ENCODE peak calls at places on chromosomes 7 and 10, in eight cellular contexts. One of them, this sample, is unnamed.

GRCh38 chr7:157000047-157000726 is 10.3 kb downstream of the MNX1 start:
- DNase-seq in ELR: no peak
- DNase-seq in CD8-positive, alpha-beta memory T cell: no peak
- DNase-seq in RWPE1: no peak
- DNase-seq in fibroblast of the conjunctiva: no peak
- DNase-seq in SW480: no peak
- DNase-seq in NCI-H345: no peak
- DNase-seq in astrocyte of the spinal cord: no peak
- DNase-seq in this sample: no peak

GRCh38 chr7:102104245-102104644 is 182.4 kb upstream of the SH2B2 start:
- DNase-seq in SW480: no peak
- DNase-seq in ELR: no peak
- DNase-seq in fibroblast of the conjunctiva: no peak
- DNase-seq in RWPE1: no peak
- DNase-seq in astrocyte of the spinal cord: no peak
- DNase-seq in CD8-positive, alpha-beta memory T cell: no peak
- DNase-seq in NCI-H345: no peak
- DNase-seq in this sample: no peak

GRCh38 chr10:31697271-31698168 is 231.1 kb downstream of the ARHGAP12 start:
- DNase-seq in ELR: peak
- DNase-seq in CD8-positive, alpha-beta memory T cell: no peak
- DNase-seq in RWPE1: no peak
- DNase-seq in NCI-H345: peak
- DNase-seq in fibroblast of the conjunctiva: peak
- DNase-seq in astrocyte of the spinal cord: peak
- DNase-seq in SW480: no peak
- DNase-seq in this sample: no peak

GRCh38 chr10:114346176-114347031 is 57.9 kb downstream of the AFAP1L2 start:
- DNase-seq in NCI-H345: peak
- DNase-seq in SW480: peak
- DNase-seq in RWPE1: no peak
- DNase-seq in astrocyte of the spinal cord: peak
- DNase-seq in fibroblast of the conjunctiva: no peak
- DNase-seq in CD8-positive, alpha-beta memory T cell: no peak
- DNase-seq in ELR: no peak
- DNase-seq in this sample: no peak

GRCh38 chr10:34434119-34434594 is 380.9 kb downstream of the PARD3 start:
- DNase-seq in astrocyte of the spinal cord: peak
- DNase-seq in NCI-H345: no peak
- DNase-seq in CD8-positive, alpha-beta memory T cell: no peak
- DNase-seq in SW480: no peak
- DNase-seq in RWPE1: no peak
- DNase-seq in ELR: peak
- DNase-seq in fibroblast of the conjunctiva: peak
- DNase-seq in this sample: no peak

GRCh38 chr10:68315582-68315981 is 16.3 kb upstream of the HNRNPH3 start:
- DNase-seq in RWPE1: no peak
- DNase-seq in fibroblast of the conjunctiva: no peak
- DNase-seq in CD8-positive, alpha-beta memory T cell: no peak
- DNase-seq in astrocyte of the spinal cord: no peak
- DNase-seq in ELR: no peak
- DNase-seq in SW480: no peak
- DNase-seq in NCI-H345: no peak
- DNase-seq in this sample: no peak

GRCh38 chr7:25262586-25262985 is 34.3 kb upstream of the NPVF start:
- DNase-seq in ELR: peak
- DNase-seq in astrocyte of the spinal cord: peak
- DNase-seq in SW480: peak
- DNase-seq in NCI-H345: no peak
- DNase-seq in RWPE1: peak
- DNase-seq in fibroblast of the conjunctiva: no peak
- DNase-seq in CD8-positive, alpha-beta memory T cell: no peak
- DNase-seq in this sample: no peak

GRCh38 chr7:20075992-20076813 is 141.0 kb downstream of the MACC1 start:
- DNase-seq in CD8-positive, alpha-beta memory T cell: no peak
- DNase-seq in SW480: no peak
- DNase-seq in RWPE1: no peak
- DNase-seq in ELR: no peak
- DNase-seq in astrocyte of the spinal cord: no peak
- DNase-seq in fibroblast of the conjunctiva: no peak
- DNase-seq in NCI-H345: no peak
- DNase-seq in this sample: no peak

GRCh38 chr7:25970381-25970780 is 181.6 kb upstream of the NFE2L3 start:
- DNase-seq in ELR: no peak
- DNase-seq in fibroblast of the conjunctiva: no peak
- DNase-seq in RWPE1: no peak
- DNase-seq in NCI-H345: no peak
- DNase-seq in SW480: no peak
- DNase-seq in CD8-positive, alpha-beta memory T cell: no peak
- DNase-seq in astrocyte of the spinal cord: no peak
- DNase-seq in this sample: no peak

GRCh38 chr7:92639213-92639896 is 49.2 kb upstream of the FAM133B start:
- DNase-seq in fibroblast of the conjunctiva: no peak
- DNase-seq in CD8-positive, alpha-beta memory T cell: no peak
- DNase-seq in astrocyte of the spinal cord: peak
- DNase-seq in SW480: peak
- DNase-seq in RWPE1: no peak
- DNase-seq in NCI-H345: no peak
- DNase-seq in ELR: no peak
- DNase-seq in this sample: no peak

GRCh38 chr7:107874605-107875446 is 16.2 kb upstream of the DLD start:
- DNase-seq in ELR: peak
- DNase-seq in fibroblast of the conjunctiva: peak
- DNase-seq in NCI-H345: peak
- DNase-seq in CD8-positive, alpha-beta memory T cell: no peak
- DNase-seq in astrocyte of the spinal cord: peak
- DNase-seq in SW480: peak
- DNase-seq in RWPE1: peak
- DNase-seq in this sample: peak

GRCh38 chr7:113918946-113919345 is at the start of gene PPP1R3A:
- DNase-seq in SW480: no peak
- DNase-seq in astrocyte of the spinal cord: no peak
- DNase-seq in ELR: peak
- DNase-seq in NCI-H345: no peak
- DNase-seq in fibroblast of the conjunctiva: no peak
- DNase-seq in CD8-positive, alpha-beta memory T cell: no peak
- DNase-seq in RWPE1: no peak
- DNase-seq in this sample: no peak

GRCh38 chr10:122162566-122163181 is 108.4 kb upstream of the BTBD16 start:
- DNase-seq in CD8-positive, alpha-beta memory T cell: no peak
- DNase-seq in RWPE1: no peak
- DNase-seq in fibroblast of the conjunctiva: no peak
- DNase-seq in astrocyte of the spinal cord: no peak
- DNase-seq in ELR: no peak
- DNase-seq in SW480: no peak
- DNase-seq in NCI-H345: peak
- DNase-seq in this sample: no peak

GRCh38 chr10:11856089-11856488 is 32.9 kb downstream of the PROSER2 start:
- DNase-seq in ELR: no peak
- DNase-seq in astrocyte of the spinal cord: no peak
- DNase-seq in fibroblast of the conjunctiva: no peak
- DNase-seq in CD8-positive, alpha-beta memory T cell: no peak
- DNase-seq in SW480: no peak
- DNase-seq in NCI-H345: no peak
- DNase-seq in RWPE1: no peak
- DNase-seq in this sample: no peak

GRCh38 chr7:113331155-113331898 is 213.0 kb upstream of the SMIM30 start:
- DNase-seq in CD8-positive, alpha-beta memory T cell: no peak
- DNase-seq in astrocyte of the spinal cord: no peak
- DNase-seq in fibroblast of the conjunctiva: no peak
- DNase-seq in RWPE1: no peak
- DNase-seq in SW480: no peak
- DNase-seq in NCI-H345: no peak
- DNase-seq in ELR: no peak
- DNase-seq in this sample: no peak

GRCh38 chr7:112452102-112452888 is 2.0 kb downstream of the IFRD1 start:
- DNase-seq in CD8-positive, alpha-beta memory T cell: no peak
- DNase-seq in SW480: peak
- DNase-seq in RWPE1: peak
- DNase-seq in fibroblast of the conjunctiva: no peak
- DNase-seq in ELR: peak
- DNase-seq in NCI-H345: no peak
- DNase-seq in astrocyte of the spinal cord: peak
- DNase-seq in this sample: no peak

GRCh38 chr7:155738652-155739537 is 73.4 kb downstream of the SHH start:
- DNase-seq in RWPE1: peak
- DNase-seq in NCI-H345: peak
- DNase-seq in SW480: peak
- DNase-seq in ELR: peak
- DNase-seq in astrocyte of the spinal cord: peak
- DNase-seq in fibroblast of the conjunctiva: peak
- DNase-seq in CD8-positive, alpha-beta memory T cell: peak
- DNase-seq in this sample: peak

GRCh38 chr10:67923551-67923950 is 39.1 kb downstream of the SIRT1 start:
- DNase-seq in ELR: peak
- DNase-seq in astrocyte of the spinal cord: no peak
- DNase-seq in SW480: no peak
- DNase-seq in RWPE1: no peak
- DNase-seq in fibroblast of the conjunctiva: no peak
- DNase-seq in CD8-positive, alpha-beta memory T cell: no peak
- DNase-seq in NCI-H345: no peak
- DNase-seq in this sample: no peak

GRCh38 chr10:94133239-94133638 is 139.5 kb downstream of the PLCE1 start:
- DNase-seq in astrocyte of the spinal cord: no peak
- DNase-seq in CD8-positive, alpha-beta memory T cell: no peak
- DNase-seq in RWPE1: no peak
- DNase-seq in fibroblast of the conjunctiva: no peak
- DNase-seq in ELR: no peak
- DNase-seq in NCI-H345: no peak
- DNase-seq in SW480: no peak
- DNase-seq in this sample: no peak

GRCh38 chr7:26898917-26899316 is 34.5 kb upstream of the SKAP2 start:
- DNase-seq in ELR: no peak
- DNase-seq in SW480: no peak
- DNase-seq in RWPE1: no peak
- DNase-seq in CD8-positive, alpha-beta memory T cell: no peak
- DNase-seq in astrocyte of the spinal cord: no peak
- DNase-seq in NCI-H345: no peak
- DNase-seq in fibroblast of the conjunctiva: no peak
- DNase-seq in this sample: no peak

GRCh38 chr7:22234247-22234646 is 122.7 kb downstream of the RAPGEF5 start:
- DNase-seq in NCI-H345: no peak
- DNase-seq in SW480: no peak
- DNase-seq in CD8-positive, alpha-beta memory T cell: no peak
- DNase-seq in astrocyte of the spinal cord: no peak
- DNase-seq in fibroblast of the conjunctiva: no peak
- DNase-seq in ELR: no peak
- DNase-seq in RWPE1: no peak
- DNase-seq in this sample: no peak

GRCh38 chr7:98240961-98241673 is 10.9 kb downstream of the TECPR1 start:
- DNase-seq in NCI-H345: no peak
- DNase-seq in ELR: peak
- DNase-seq in SW480: peak
- DNase-seq in CD8-positive, alpha-beta memory T cell: no peak
- DNase-seq in astrocyte of the spinal cord: peak
- DNase-seq in fibroblast of the conjunctiva: peak
- DNase-seq in RWPE1: peak
- DNase-seq in this sample: no peak

GRCh38 chr10:29377333-29377961 is 88.6 kb downstream of the LYZL1 start:
- DNase-seq in fibroblast of the conjunctiva: peak
- DNase-seq in CD8-positive, alpha-beta memory T cell: no peak
- DNase-seq in SW480: peak
- DNase-seq in astrocyte of the spinal cord: peak
- DNase-seq in RWPE1: peak
- DNase-seq in NCI-H345: no peak
- DNase-seq in ELR: peak
- DNase-seq in this sample: no peak

GRCh38 chr7:78777844-78778243 is 675.6 kb downstream of the MAGI2 start:
- DNase-seq in SW480: no peak
- DNase-seq in RWPE1: peak
- DNase-seq in CD8-positive, alpha-beta memory T cell: no peak
- DNase-seq in NCI-H345: no peak
- DNase-seq in astrocyte of the spinal cord: no peak
- DNase-seq in fibroblast of the conjunctiva: no peak
- DNase-seq in ELR: peak
- DNase-seq in this sample: no peak

GRCh38 chr7:20407585-20408466 is 77.1 kb downstream of the ITGB8 start:
- DNase-seq in NCI-H345: peak
- DNase-seq in ELR: peak
- DNase-seq in SW480: peak
- DNase-seq in RWPE1: peak
- DNase-seq in astrocyte of the spinal cord: peak
- DNase-seq in CD8-positive, alpha-beta memory T cell: no peak
- DNase-seq in fibroblast of the conjunctiva: peak
- DNase-seq in this sample: no peak

GRCh38 chr7:5695709-5696345 is 85.6 kb downstream of the RNF216 start:
- DNase-seq in astrocyte of the spinal cord: peak
- DNase-seq in SW480: no peak
- DNase-seq in RWPE1: no peak
- DNase-seq in ELR: peak
- DNase-seq in fibroblast of the conjunctiva: no peak
- DNase-seq in CD8-positive, alpha-beta memory T cell: no peak
- DNase-seq in NCI-H345: no peak
- DNase-seq in this sample: no peak

GRCh38 chr10:122078965-122079401 is 90.0 kb downstream of the TACC2 start:
- DNase-seq in CD8-positive, alpha-beta memory T cell: no peak
- DNase-seq in RWPE1: no peak
- DNase-seq in fibroblast of the conjunctiva: no peak
- DNase-seq in ELR: no peak
- DNase-seq in SW480: no peak
- DNase-seq in astrocyte of the spinal cord: no peak
- DNase-seq in NCI-H345: no peak
- DNase-seq in this sample: no peak

GRCh38 chr10:47299989-47300931 is at the start of gene GDF10:
- DNase-seq in fibroblast of the conjunctiva: no peak
- DNase-seq in SW480: no peak
- DNase-seq in astrocyte of the spinal cord: no peak
- DNase-seq in ELR: no peak
- DNase-seq in RWPE1: no peak
- DNase-seq in CD8-positive, alpha-beta memory T cell: no peak
- DNase-seq in NCI-H345: no peak
- DNase-seq in this sample: no peak

GRCh38 chr7:107118109-107118900 is 50.5 kb upstream of the HBP1 start:
- DNase-seq in SW480: no peak
- DNase-seq in astrocyte of the spinal cord: peak
- DNase-seq in ELR: no peak
- DNase-seq in RWPE1: no peak
- DNase-seq in NCI-H345: peak
- DNase-seq in fibroblast of the conjunctiva: no peak
- DNase-seq in CD8-positive, alpha-beta memory T cell: no peak
- DNase-seq in this sample: no peak

GRCh38 chr10:29730461-29730860 is 95.7 kb upstream of the SVIL start:
- DNase-seq in SW480: no peak
- DNase-seq in RWPE1: no peak
- DNase-seq in ELR: no peak
- DNase-seq in astrocyte of the spinal cord: no peak
- DNase-seq in fibroblast of the conjunctiva: no peak
- DNase-seq in NCI-H345: no peak
- DNase-seq in CD8-positive, alpha-beta memory T cell: no peak
- DNase-seq in this sample: no peak

GRCh38 chr10:104049497-104050250 is 36.0 kb downstream of the COL17A1 start:
- DNase-seq in astrocyte of the spinal cord: peak
- DNase-seq in SW480: no peak
- DNase-seq in CD8-positive, alpha-beta memory T cell: no peak
- DNase-seq in ELR: peak
- DNase-seq in fibroblast of the conjunctiva: no peak
- DNase-seq in NCI-H345: no peak
- DNase-seq in RWPE1: peak
- DNase-seq in this sample: no peak

GRCh38 chr10:51895209-51895608 is 195.8 kb upstream of the CSTF2T start:
- DNase-seq in ELR: no peak
- DNase-seq in fibroblast of the conjunctiva: peak
- DNase-seq in astrocyte of the spinal cord: peak
- DNase-seq in SW480: no peak
- DNase-seq in RWPE1: peak
- DNase-seq in CD8-positive, alpha-beta memory T cell: no peak
- DNase-seq in NCI-H345: no peak
- DNase-seq in this sample: no peak

GRCh38 chr7:1695800-1696454 is 25.9 kb downstream of the ELFN1 start:
- DNase-seq in NCI-H345: no peak
- DNase-seq in astrocyte of the spinal cord: no peak
- DNase-seq in SW480: no peak
- DNase-seq in ELR: no peak
- DNase-seq in fibroblast of the conjunctiva: no peak
- DNase-seq in CD8-positive, alpha-beta memory T cell: no peak
- DNase-seq in RWPE1: no peak
- DNase-seq in this sample: no peak